ENCODE peak calls at places on chromosomes 13 and 19, in five cellular contexts. O is ascending aorta, K is fibroblast of the aortic adventitia, C is cardiac muscle cell, E is stomach. B is an unnamed sample.
A peak's percentile ranks its signal among the peaks of the same experiment; 100 is the strongest.

GRCh38 chr19:14112809-14113385 is 4.7 kb downstream of the PRKACA start:
- DNase-seq in O (no peak), K (peak; percentile 36), C (no peak), E (no peak), B (no peak)

GRCh38 chr13:50810998-50811397 is 32.5 kb downstream of the DLEU7 start:
- DNase-seq in O (no peak), K (no peak), C (no peak), E (no peak), B (no peak)

GRCh38 chr19:48741222-48741999 is 1.0 kb upstream of the RASIP1 start:
- DNase-seq in O (no peak), K (no peak), C (peak; percentile 32), E (peak; percentile 66), B (no peak)

GRCh38 chr13:35164324-35164932 is 222.4 kb downstream of the NBEA start:
- DNase-seq in O (no peak), K (peak; percentile 56), C (peak; percentile 54), E (no peak), B (peak; percentile 24)

GRCh38 chr19:34236035-34236793 is 18.1 kb upstream of the GARRE1 start:
- DNase-seq in O (no peak), K (no peak), C (no peak), E (no peak), B (no peak)

GRCh38 chr19:11548315-11548700 is 9.7 kb downstream of the CNN1 start:
- DNase-seq in O (no peak), K (no peak), C (no peak), E (no peak), B (no peak)

GRCh38 chr13:98927954-98928927 is 49.6 kb downstream of the DOCK9 start:
- DNase-seq in O (no peak), K (peak; percentile 97), C (no peak), E (no peak), B (no peak)

GRCh38 chr19:38044267-38045111 is 137.5 kb downstream of the SIPA1L3 start:
- DNase-seq in O (no peak), K (peak; percentile 47), C (no peak), E (no peak), B (no peak)

GRCh38 chr13:101116826-101117225 is 299.5 kb downstream of the NALCN start:
- DNase-seq in O (no peak), K (no peak), C (no peak), E (no peak), B (no peak)

GRCh38 chr19:29516821-29517395 is 8.9 kb upstream of the VSTM2B start:
- DNase-seq in O (no peak), K (no peak), C (no peak), E (no peak), B (no peak)

GRCh38 chr13:79999601-80000000 is 341.3 kb downstream of the SPRY2 start:
- DNase-seq in O (no peak), K (no peak), C (no peak), E (no peak), B (no peak)

GRCh38 chr19:608155-609000 is 18.7 kb downstream of the HCN2 start:
- DNase-seq in O (no peak), K (no peak), C (no peak), E (no peak), B (no peak)

GRCh38 chr13:113410472-113411201 is 42.7 kb downstream of the ADPRHL1 start:
- DNase-seq in O (peak; percentile 35), K (peak; percentile 41), C (no peak), E (no peak), B (no peak)

DNA sequence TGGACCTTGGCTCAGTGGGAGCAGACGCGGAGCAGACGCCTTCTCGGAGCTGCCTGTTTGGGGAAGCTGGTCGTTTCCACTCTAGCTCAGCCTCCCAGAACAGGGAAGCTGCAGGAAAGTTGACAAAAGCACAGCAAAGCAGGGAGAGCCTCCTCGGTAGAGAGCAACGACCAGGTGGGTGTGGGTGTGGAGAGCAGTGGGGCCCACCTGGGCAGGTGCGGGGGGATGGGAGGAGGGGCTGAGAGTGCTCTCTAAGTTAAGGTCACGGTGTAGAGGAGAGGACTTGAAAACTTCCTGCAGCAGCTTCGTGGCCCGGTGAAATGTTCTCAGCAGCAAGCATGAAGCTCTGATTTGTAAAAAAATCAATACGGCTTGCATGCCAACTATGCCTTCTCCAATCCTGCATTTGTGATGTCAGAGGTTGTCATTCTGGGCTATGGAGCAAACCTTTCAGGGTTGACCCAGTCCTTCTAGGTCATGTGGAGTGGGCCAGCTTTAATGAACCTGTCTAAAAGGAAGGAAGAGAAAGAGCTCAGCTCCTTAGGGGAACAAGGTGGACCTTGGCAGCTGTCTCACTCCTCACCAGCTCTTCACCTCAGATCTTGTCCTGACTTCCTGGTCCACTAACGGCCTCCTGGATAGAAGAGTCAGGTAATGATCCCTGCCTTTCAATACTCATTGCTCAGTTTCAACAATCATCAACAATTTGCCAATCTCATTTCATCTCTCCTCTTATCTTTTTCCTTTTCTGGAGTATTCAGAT is 85.8 kb upstream of the UBL3 start:
- DNase-seq in O (no peak), K (no peak), C (no peak), E (no peak), B (no peak)
- H3K4me3 ChIP-seq in O (no peak overlapping the region), K (no peak overlapping the region), C (no peak overlapping the region), E (peak overlapping the region; percentile 5), B (no peak overlapping the region)

GRCh38 chr19:50329146-50329925 is at the start of gene KCNC3:
- DNase-seq in O (peak; percentile 99), K (peak; percentile 71), C (peak; percentile 100), E (peak; percentile 99), B (peak; percentile 95)
- H3K4me3 ChIP-seq in O (peak within 1 kb of the TSS; percentile 60), K (no peak within 1 kb of the TSS), C (peak within 1 kb of the TSS; percentile 36), E (peak within 1 kb of the TSS; percentile 41), B (peak within 1 kb of the TSS; percentile 45)

DNA sequence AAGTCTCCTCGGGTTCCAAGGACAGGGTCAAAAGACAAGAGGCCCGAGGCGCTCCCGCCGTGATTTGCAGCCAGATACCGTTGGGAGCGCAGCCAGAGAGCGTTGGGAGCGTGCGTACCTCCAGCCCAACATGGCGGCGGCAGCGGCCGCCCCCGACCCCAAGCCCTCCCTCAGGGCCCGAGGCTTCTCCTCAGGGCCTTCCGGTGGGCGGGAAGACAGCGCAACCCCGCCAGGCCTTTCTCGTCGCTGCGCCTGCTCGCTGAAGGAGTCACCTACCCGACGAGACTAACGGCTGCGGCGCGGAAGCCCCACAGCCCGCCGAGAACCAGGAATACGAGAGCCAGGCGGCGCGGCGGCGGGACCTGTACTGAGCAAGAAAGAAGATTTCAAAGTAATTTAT is 3.2 kb upstream of the ZNF850 start:
- DNase-seq in O (no peak), K (no peak), C (no peak), E (no peak), B (no peak)
- H3K4me3 ChIP-seq in O (peak overlapping the region; percentile 53), K (no peak overlapping the region), C (no peak overlapping the region), E (no peak overlapping the region), B (no peak overlapping the region)

GRCh38 chr19:58561373-58562125 is 3.1 kb upstream of the UBE2M start:
- DNase-seq in O (no peak), K (no peak), C (no peak), E (no peak), B (no peak)

GRCh38 chr19:58563823-58564222 is 5.4 kb upstream of the UBE2M start:
- DNase-seq in O (no peak), K (no peak), C (no peak), E (no peak), B (no peak)

GRCh38 chr19:58562126-58563033 is 4.0 kb upstream of the UBE2M start:
- DNase-seq in O (no peak), K (peak; percentile 41), C (peak; percentile 55), E (peak; percentile 48), B (no peak)

GRCh38 chr19:58560921-58561320 is 2.5 kb upstream of the UBE2M start:
- DNase-seq in O (no peak), K (no peak), C (no peak), E (no peak), B (no peak)

GRCh38 chr19:58563034-58563573 is 4.7 kb upstream of the UBE2M start:
- DNase-seq in O (no peak), K (no peak), C (no peak), E (peak; percentile 37), B (no peak)
- H3K4me3 ChIP-seq in O (peak overlapping the region; percentile 69), K (peak overlapping the region; percentile 50), C (peak overlapping the region; percentile 15), E (peak overlapping the region; percentile 48), B (no peak overlapping the region)

GRCh38 chr19:46374526-46375475 is 27.9 kb downstream of the PPP5C start:
- DNase-seq in O (no peak), K (no peak), C (no peak), E (no peak), B (no peak)

GRCh38 chr19:46376241-46377153 is 29.6 kb downstream of the PPP5C start:
- DNase-seq in O (no peak), K (no peak), C (no peak), E (no peak), B (no peak)

GRCh38 chr19:46372901-46373572 is 26.1 kb downstream of the PPP5C start:
- DNase-seq in O (no peak), K (peak; percentile 41), C (no peak), E (no peak), B (no peak)

GRCh38 chr19:46371371-46371901 is 24.5 kb downstream of the PPP5C start:
- DNase-seq in O (no peak), K (no peak), C (no peak), E (no peak), B (no peak)

DNA sequence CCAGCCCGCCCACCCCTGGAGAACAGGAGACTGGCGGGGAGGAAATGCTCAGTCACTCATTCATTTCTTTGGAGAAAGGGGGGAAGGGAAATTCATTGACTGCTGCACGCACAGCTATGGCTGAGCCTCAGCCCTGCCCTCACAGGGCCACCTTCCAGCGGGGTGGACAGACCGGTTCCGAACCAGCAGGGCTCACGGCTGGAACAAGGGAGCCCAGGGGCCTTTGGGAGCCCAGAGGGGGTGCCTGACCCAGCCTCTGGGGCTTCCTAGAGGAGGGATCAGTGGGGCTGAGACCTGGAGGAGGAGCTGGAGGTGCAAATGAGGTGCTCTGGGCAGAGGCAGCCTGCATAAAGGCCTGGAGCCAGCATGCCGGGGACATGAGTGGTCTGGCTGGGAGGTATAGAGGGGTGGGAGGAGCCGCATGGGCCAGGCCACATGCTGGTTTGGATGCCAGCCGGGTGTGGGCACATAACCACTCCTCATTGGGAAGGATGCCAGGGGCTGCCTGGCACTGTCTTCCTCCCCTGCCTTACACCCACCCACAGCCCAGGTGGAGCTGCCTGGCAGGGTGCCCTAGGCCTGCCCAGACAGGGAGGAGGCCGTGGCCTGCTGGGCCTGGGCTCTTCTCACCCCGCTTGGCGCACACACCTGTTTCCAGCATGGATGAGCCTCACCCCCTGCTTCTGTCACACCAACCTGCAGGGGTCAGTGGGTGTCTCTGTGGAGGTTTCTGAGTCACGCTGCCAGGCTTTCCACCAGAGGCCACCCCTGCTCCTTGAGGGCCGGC is 26.9 kb downstream of the PPP5C start:
- DNase-seq in O (peak; percentile 51), K (peak; percentile 28), C (no peak), E (peak; percentile 99), B (no peak)
- H3K4me3 ChIP-seq in O (peak overlapping the region; percentile 35), K (no peak overlapping the region), C (no peak overlapping the region), E (no peak overlapping the region), B (no peak overlapping the region)

B was measured in Jurkat, Clone E6-1.